ENCODE peak calls at places on chromosomes 1 and 21, in four cellular contexts. Z, J, N and G are unnamed samples.
A peak's percentile ranks its signal among the peaks of the same experiment; 100 is the strongest.

GRCh38 chr1:245225709-245226464 is 71.1 kb downstream of the KIF26B start:
- DNase-seq in N (no peak), J (no peak), Z (no peak), G (no peak)

GRCh38 chr1:169726851-169727250 is 7.0 kb downstream of the SELE start:
- DNase-seq in N (no peak), J (no peak), Z (no peak), G (no peak)

GRCh38 chr1:206430031-206430983 is 40.0 kb upstream of the IKBKE start:
- DNase-seq in N (peak; percentile 94), J (peak; percentile 56), Z (peak; percentile 19), G (no peak)

GRCh38 chr1:36651176-36651910 is 168.6 kb upstream of the CSF3R start:
- DNase-seq in J (no peak), N (no peak), Z (no peak), G (no peak)

GRCh38 chr1:2921970-2922686 is 99.1 kb upstream of the ACTRT2 start:
- DNase-seq in J (no peak), N (no peak), Z (peak; percentile 42), G (peak; percentile 69)

GRCh38 chr1:107496002-107496401 is 355.2 kb downstream of the NTNG1 start:
- DNase-seq in J (no peak), Z (no peak), N (no peak), G (no peak)

GRCh38 chr21:46060596-46061061 is 37.3 kb upstream of the COL6A2 start:
- DNase-seq in N (peak; percentile 100), J (no peak), Z (peak; percentile 99), G (no peak)

GRCh38 chr1:227317541-227318002 is 720 bp downstream of the CDC42BPA start:
- DNase-seq in J (peak; percentile 71), N (peak; percentile 61), Z (peak; percentile 63), G (no peak)

GRCh38 chr1:20678599-20678998 is 17.4 kb upstream of the DDOST start:
- DNase-seq in N (no peak), Z (no peak), J (no peak), G (no peak)

GRCh38 chr1:2127181-2128145 is 67.1 kb downstream of the FAAP20 start:
- DNase-seq in J (no peak), N (no peak), Z (no peak), G (no peak)

GRCh38 chr1:15525043-15525958 is 1.3 kb upstream of the CASP9 start:
- DNase-seq in J (peak; percentile 99), Z (no peak), N (no peak), G (peak; percentile 63)

GRCh38 chr1:93177991-93178390 is 2.2 kb downstream of the TMED5 start:
- DNase-seq in J (peak; percentile 17), Z (peak; percentile 45), N (peak; percentile 44), G (no peak)

GRCh38 chr1:167987174-167987573 is 50.3 kb upstream of the MPC2 start:
- DNase-seq in Z (no peak), J (peak; percentile 11), N (peak; percentile 55), G (no peak)

GRCh38 chr1:8239306-8240023 is 78.4 kb upstream of the SLC45A1 start:
- DNase-seq in N (peak; percentile 39), J (no peak), Z (no peak), G (no peak)

GRCh38 chr1:16248603-16249534 is 11.9 kb upstream of the CPLANE2 start:
- DNase-seq in N (peak; percentile 87), Z (peak; percentile 85), J (peak; percentile 65), G (no peak)

GRCh38 chr21:38363684-38364083 is 106.9 kb downstream of the KCNJ15 start:
- DNase-seq in N (no peak), J (no peak), Z (no peak), G (no peak)

GRCh38 chr1:11851171-11851570 is 3.6 kb upstream of the NPPA start:
- DNase-seq in N (no peak), J (no peak), Z (no peak), G (no peak)

GRCh38 chr1:178694923-178695525 is 30.0 kb upstream of the RALGPS2 start:
- DNase-seq in J (no peak), N (no peak), Z (no peak), G (no peak)

GRCh38 chr1:89660086-89660946 is 27.4 kb downstream of the LRRC8C start:
- DNase-seq in J (no peak), Z (no peak), N (peak; percentile 20), G (no peak)

GRCh38 chr1:61472876-61473275 is 252.1 kb downstream of the TM2D1 start:
- DNase-seq in N (no peak), Z (no peak), J (no peak), G (no peak)

GRCh38 chr1:59104191-59104760 is 192.6 kb upstream of the FGGY start:
- DNase-seq in N (no peak), Z (no peak), J (no peak), G (no peak)

GRCh38 chr1:9280015-9280860 is 12.5 kb upstream of the SPSB1 start:
- DNase-seq in Z (peak; percentile 96), J (peak; percentile 96), N (peak; percentile 93), G (no peak)

GRCh38 chr21:41928621-41929220 is 25.1 kb downstream of the C2CD2 start:
- DNase-seq in N (no peak), Z (no peak), J (no peak), G (no peak)

GRCh38 chr21:37208056-37208705 is 59.0 kb downstream of the VPS26C start:
- DNase-seq in N (no peak), J (no peak), Z (no peak), G (peak; percentile 81)

GRCh38 chr1:44929556-44929955 is 56.8 kb downstream of the EIF2B3 start:
- DNase-seq in J (no peak), N (no peak), Z (no peak), G (no peak)